ENCODE peak calls at places on chromosomes 4 and X, in four cellular contexts. One of them, this sample, is unnamed.

GRCh38 chr4:3384771-3385701 is 56.7 kb upstream of the HGFAC start:
- DNase-seq in tibial artery: peak
- DNase-seq in cardiac fibroblast: no peak
- DNase-seq in NCI-H1105: no peak
- DNase-seq in this sample: no peak

GRCh38 chr4:76990288-76991080 is 40.9 kb downstream of the SEPTIN11 start:
- DNase-seq in NCI-H1105: no peak
- DNase-seq in cardiac fibroblast: peak
- DNase-seq in tibial artery: no peak
- DNase-seq in this sample: no peak

GRCh38 chr4:173432430-173432829 is 33.5 kb upstream of the SCRG1 start:
- DNase-seq in cardiac fibroblast: no peak
- DNase-seq in tibial artery: no peak
- DNase-seq in NCI-H1105: no peak
- DNase-seq in this sample: no peak

GRCh38 chr4:48334900-48335384 is 6.4 kb upstream of the SLAIN2 start:
- DNase-seq in NCI-H1105: no peak
- DNase-seq in tibial artery: no peak
- DNase-seq in cardiac fibroblast: no peak
- DNase-seq in this sample: peak

GRCh38 chrX:106899276-106899675 is 3.9 kb downstream of the RIPPLY1 start:
- DNase-seq in cardiac fibroblast: no peak
- DNase-seq in tibial artery: no peak
- DNase-seq in NCI-H1105: no peak
- DNase-seq in this sample: no peak

GRCh38 chr4:116849620-116850019 is 235.8 kb downstream of the TRAM1L1 start:
- DNase-seq in NCI-H1105: no peak
- DNase-seq in tibial artery: no peak
- DNase-seq in cardiac fibroblast: no peak
- DNase-seq in this sample: no peak

GRCh38 chrX:102659790-102660757 is 8.8 kb downstream of the GPRASP1 start:
- DNase-seq in cardiac fibroblast: peak
- DNase-seq in NCI-H1105: peak
- DNase-seq in tibial artery: peak
- DNase-seq in this sample: peak

GRCh38 chr4:67327245-67327860 is 217.9 kb downstream of the CENPC start:
- DNase-seq in tibial artery: peak
- DNase-seq in cardiac fibroblast: peak
- DNase-seq in NCI-H1105: peak
- DNase-seq in this sample: peak

GRCh38 chrX:20906571-20906970 is 467.6 kb upstream of the CNKSR2 start:
- DNase-seq in cardiac fibroblast: peak
- DNase-seq in NCI-H1105: no peak
- DNase-seq in tibial artery: no peak
- DNase-seq in this sample: no peak

GRCh38 chr4:185672151-185672550 is 136.8 kb upstream of the PDLIM3 start:
- DNase-seq in tibial artery: no peak
- DNase-seq in NCI-H1105: no peak
- DNase-seq in cardiac fibroblast: no peak
- DNase-seq in this sample: no peak

GRCh38 chrX:46144566-46144965 is 400.7 kb downstream of the ZNF674 start:
- DNase-seq in tibial artery: no peak
- DNase-seq in NCI-H1105: no peak
- DNase-seq in cardiac fibroblast: no peak
- DNase-seq in this sample: no peak

GRCh38 chrX:118499295-118499694 is 3.7 kb downstream of the DOCK11 start:
- DNase-seq in NCI-H1105: no peak
- DNase-seq in tibial artery: no peak
- DNase-seq in cardiac fibroblast: no peak
- DNase-seq in this sample: peak

GRCh38 chrX:113059714-113060113 is 219.1 kb upstream of the AMOT start:
- DNase-seq in tibial artery: no peak
- DNase-seq in NCI-H1105: no peak
- DNase-seq in cardiac fibroblast: peak
- DNase-seq in this sample: no peak

GRCh38 chr4:17189322-17189721 is 290.9 kb upstream of the LDB2 start:
- DNase-seq in NCI-H1105: no peak
- DNase-seq in cardiac fibroblast: peak
- DNase-seq in tibial artery: no peak
- DNase-seq in this sample: no peak

GRCh38 chr4:119873132-119873531 is 193.5 kb downstream of the MAD2L1 start:
- DNase-seq in NCI-H1105: no peak
- DNase-seq in cardiac fibroblast: no peak
- DNase-seq in tibial artery: no peak
- DNase-seq in this sample: no peak

GRCh38 chrX:154727418-154728323 is 23.2 kb downstream of the GAB3 start:
- DNase-seq in NCI-H1105: no peak
- DNase-seq in cardiac fibroblast: peak
- DNase-seq in tibial artery: peak
- DNase-seq in this sample: no peak

GRCh38 chr4:56995525-56995924 is 16.8 kb downstream of the POLR2B start:
- DNase-seq in cardiac fibroblast: peak
- DNase-seq in NCI-H1105: no peak
- DNase-seq in tibial artery: peak
- DNase-seq in this sample: no peak

GRCh38 chr4:130043796-130044195 is 947.8 kb downstream of the C4orf33 start:
- DNase-seq in cardiac fibroblast: no peak
- DNase-seq in tibial artery: no peak
- DNase-seq in NCI-H1105: no peak
- DNase-seq in this sample: no peak

GRCh38 chr4:174538123-174538875 is 16.0 kb upstream of the HPGD start:
- DNase-seq in tibial artery: no peak
- DNase-seq in cardiac fibroblast: no peak
- DNase-seq in NCI-H1105: no peak
- DNase-seq in this sample: no peak

GRCh38 chrX:135557344-135557743 is 36.9 kb downstream of the INTS6L start:
- DNase-seq in cardiac fibroblast: no peak
- DNase-seq in tibial artery: no peak
- DNase-seq in NCI-H1105: no peak
- DNase-seq in this sample: no peak

GRCh38 chr4:121253961-121254360 is 89.8 kb upstream of the TNIP3 start:
- DNase-seq in tibial artery: no peak
- DNase-seq in NCI-H1105: no peak
- DNase-seq in cardiac fibroblast: no peak
- DNase-seq in this sample: no peak

GRCh38 chr4:124631760-124632159 is 80.8 kb downstream of the ANKRD50 start:
- DNase-seq in NCI-H1105: no peak
- DNase-seq in cardiac fibroblast: peak
- DNase-seq in tibial artery: peak
- DNase-seq in this sample: no peak

GRCh38 chrX:22314692-22315091 is 42.0 kb downstream of the CBLL2 start:
- DNase-seq in tibial artery: no peak
- DNase-seq in NCI-H1105: no peak
- DNase-seq in cardiac fibroblast: peak
- DNase-seq in this sample: no peak

GRCh38 chrX:131262738-131263679 is 26.1 kb downstream of the IGSF1 start:
- DNase-seq in NCI-H1105: no peak
- DNase-seq in tibial artery: no peak
- DNase-seq in cardiac fibroblast: no peak
- DNase-seq in this sample: peak

GRCh38 chr4:7634611-7635010 is 199.9 kb upstream of the PSAPL1 start:
- DNase-seq in NCI-H1105: no peak
- DNase-seq in cardiac fibroblast: no peak
- DNase-seq in tibial artery: no peak
- DNase-seq in this sample: no peak

GRCh38 chrX:4550018-4550417 is 836.6 kb upstream of the PRKX start:
- DNase-seq in tibial artery: no peak
- DNase-seq in cardiac fibroblast: no peak
- DNase-seq in NCI-H1105: no peak
- DNase-seq in this sample: no peak

GRCh38 chr4:79050521-79050880 is 111.3 kb upstream of the PAQR3 start:
- DNase-seq in tibial artery: no peak
- DNase-seq in cardiac fibroblast: no peak
- DNase-seq in NCI-H1105: peak
- DNase-seq in this sample: no peak

GRCh38 chr4:107743532-107743931 is 23.5 kb upstream of the PAPSS1 start:
- DNase-seq in tibial artery: no peak
- DNase-seq in NCI-H1105: no peak
- DNase-seq in cardiac fibroblast: no peak
- DNase-seq in this sample: no peak

GRCh38 chr4:69684821-69685220 is 31.8 kb upstream of the UGT2A1 start:
- DNase-seq in cardiac fibroblast: no peak
- DNase-seq in tibial artery: no peak
- DNase-seq in NCI-H1105: no peak
- DNase-seq in this sample: no peak

GRCh38 chrX:24260827-24261550 is 52.9 kb downstream of the SUPT20HL2 start:
- DNase-seq in cardiac fibroblast: peak
- DNase-seq in tibial artery: peak
- DNase-seq in NCI-H1105: no peak
- DNase-seq in this sample: no peak

GRCh38 chr4:60579335-60579734 is 620.8 kb upstream of the ADGRL3 start:
- DNase-seq in NCI-H1105: no peak
- DNase-seq in cardiac fibroblast: peak
- DNase-seq in tibial artery: no peak
- DNase-seq in this sample: no peak